ENCODE peak calls at places on chromosomes 6 and 20, in four cellular contexts. S, U, Q and Z are unnamed samples.

GRCh38 chr6:39357998-39358686 is 35.6 kb upstream of the KCNK16 start:
- DNase-seq in U (no peak), S (no peak), Q (no peak), Z (no peak)

GRCh38 chr6:106749611-106750010 is 120.2 kb downstream of the QRSL1 start:
- DNase-seq in S (no peak), U (no peak), Q (no peak), Z (no peak)

GRCh38 chr20:34222208-34222607 is 19.0 kb upstream of the ASIP start:
- DNase-seq in U (no peak), S (no peak), Q (no peak), Z (no peak)

GRCh38 chr20:63848003-63848911 is 13.0 kb upstream of the ABHD16B start:
- DNase-seq in Q (no peak), U (no peak), S (peak), Z (no peak)

GRCh38 chr6:2542101-2542857 is 208.4 kb downstream of the MYLK4 start:
- DNase-seq in S (no peak), U (no peak), Q (no peak), Z (no peak)

GRCh38 chr20:44739952-44740351 is 5.7 kb upstream of the KCNK15 start:
- DNase-seq in S (no peak), U (no peak), Q (no peak), Z (no peak)

GRCh38 chr20:44714102-44714700 is 968 bp upstream of the CCN5 start:
- DNase-seq in Q (no peak), S (no peak), U (no peak), Z (no peak)

GRCh38 chr20:11769825-11770224 is 147.9 kb upstream of the BTBD3 start:
- DNase-seq in S (no peak), U (no peak), Q (no peak), Z (no peak)

GRCh38 chr6:125854355-125854754 is 63.6 kb downstream of the NCOA7 start:
- DNase-seq in Q (no peak), U (no peak), S (no peak), Z (no peak)

GRCh38 chr6:149046822-149047246 is 270.7 kb upstream of the TAB2 start:
- DNase-seq in S (no peak), Q (no peak), U (no peak), Z (no peak)

GRCh38 chr6:37022135-37022863 is 16.8 kb downstream of the FGD2 start:
- DNase-seq in S (no peak), U (no peak), Q (no peak), Z (no peak)

GRCh38 chr6:37018152-37019064 is 13.0 kb downstream of the FGD2 start:
- DNase-seq in S (peak), Q (peak), U (peak), Z (peak)

GRCh38 chr6:37021356-37022129 is 16.1 kb downstream of the FGD2 start:
- DNase-seq in U (peak), Q (no peak), S (peak), Z (peak)

GRCh38 chr6:37019065-37019450 is 13.6 kb downstream of the FGD2 start:
- DNase-seq in U (no peak), S (no peak), Q (no peak), Z (peak)

GRCh38 chr6:37020426-37021211 is 15.2 kb downstream of the FGD2 start:
- DNase-seq in U (peak), Q (no peak), S (no peak), Z (no peak)
- TF ChIP-seq NR2C2 in U (no peak), Q (no peak), S (no peak), Z (no peak)

GRCh38 chr6:158815379-158815724 is 3.8 kb downstream of the EZR start:
- DNase-seq in Q (no peak), U (no peak), S (no peak), Z (peak)
- TF ChIP-seq NR2C2 in Q (no peak), U (no peak), S (no peak), Z (peak)

DNA sequence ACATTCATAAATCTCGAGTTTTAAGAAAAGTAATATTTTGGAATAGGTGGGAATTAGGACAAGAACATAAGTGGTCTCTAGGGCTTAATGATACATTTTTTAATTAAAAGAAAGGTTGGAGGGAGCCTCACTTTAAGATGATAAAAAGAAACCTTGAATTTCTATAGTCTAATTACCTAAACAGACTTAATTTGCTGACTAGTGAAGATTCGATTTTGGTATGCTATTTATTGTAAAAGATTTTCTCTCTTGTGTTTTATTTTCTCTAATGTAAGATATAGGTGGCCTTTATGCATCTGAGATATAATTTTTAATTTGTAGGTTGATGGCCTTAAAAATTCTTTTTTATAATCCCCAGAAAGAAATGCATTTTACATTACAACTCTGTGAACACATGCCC is 239.1 kb downstream of the COL12A1 start:
- DNase-seq in Q (no peak), U (no peak), S (no peak), Z (no peak)
- TF ChIP-seq NR2C2 in Q (no peak), U (no peak), S (no peak), Z (no peak)

DNA sequence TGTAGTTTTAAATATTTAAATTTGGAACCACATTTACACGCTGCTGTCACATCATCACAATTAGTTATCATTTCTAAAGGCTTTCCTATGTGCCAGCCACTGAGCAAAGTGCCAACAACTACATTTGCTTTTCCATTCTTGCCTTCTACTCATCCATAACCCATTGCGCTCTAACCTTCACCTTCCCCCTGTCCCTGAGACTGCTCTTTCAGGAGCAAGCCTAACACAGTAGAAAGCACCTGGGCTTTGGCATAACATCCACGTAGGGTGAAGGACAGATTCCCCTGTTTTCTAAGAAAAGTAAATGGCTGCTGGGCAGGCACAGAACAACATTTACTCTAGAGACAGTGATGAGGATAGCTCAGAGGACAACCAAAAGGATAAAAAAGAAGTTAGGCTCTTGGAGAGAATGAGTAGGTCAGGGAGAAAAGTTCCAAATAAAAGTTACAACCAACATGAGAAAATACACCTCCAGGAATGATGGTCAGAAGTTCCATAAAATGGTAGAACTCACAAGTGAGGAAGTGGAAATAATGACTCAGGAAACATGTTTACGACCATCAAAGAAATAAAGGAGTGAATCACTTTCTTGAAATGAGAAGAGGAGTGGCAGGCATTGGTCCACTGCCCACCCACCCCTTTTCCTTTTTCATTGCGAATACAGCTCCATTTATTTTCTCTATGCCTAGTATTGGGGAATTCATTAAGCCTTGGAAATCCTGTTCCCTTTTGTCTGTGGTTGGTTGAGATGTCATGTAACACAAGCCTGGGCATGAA is 77.2 kb downstream of the PFDN4 start:
- DNase-seq in Q (no peak), U (no peak), S (no peak), Z (no peak)
- TF ChIP-seq NR2C2 in Q (no peak), U (no peak), S (no peak), Z (no peak)

DNA sequence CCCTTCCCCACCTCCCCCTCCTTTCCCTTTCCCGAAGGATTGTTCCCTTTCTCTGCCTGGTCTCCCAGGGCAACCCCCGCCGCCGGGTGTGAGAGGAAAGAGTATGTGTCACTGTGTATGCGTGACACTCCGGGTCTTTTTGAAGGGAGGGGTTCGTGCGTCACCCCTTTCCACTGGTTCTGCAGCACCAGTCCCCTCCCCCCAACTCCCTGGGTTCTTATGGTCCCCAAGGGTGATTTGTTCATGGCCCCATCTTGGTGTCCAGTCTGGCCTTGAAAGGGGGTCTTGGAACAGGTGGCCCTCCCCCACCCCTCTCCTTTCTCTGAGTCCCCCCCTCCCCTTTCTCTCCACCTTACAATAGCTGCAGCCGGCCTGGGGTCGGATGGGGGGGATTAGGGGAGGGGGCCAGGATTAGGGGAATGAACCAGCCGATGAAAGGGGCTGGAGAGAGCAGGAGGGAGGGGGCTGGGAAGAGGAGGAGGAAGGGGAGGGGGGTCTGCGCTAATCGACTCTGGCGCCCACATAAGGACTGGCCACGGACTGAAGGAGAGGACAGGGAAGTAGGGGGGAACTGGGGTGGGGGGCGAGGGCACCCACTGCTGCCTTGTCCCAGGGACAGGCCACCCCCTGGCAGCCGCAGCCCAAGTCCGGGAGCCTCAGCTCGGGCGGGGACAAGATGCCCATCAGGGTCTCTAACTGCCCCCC is 1.3 kb upstream of the RING1 start:
- DNase-seq in S (no peak), Q (no peak), U (no peak), Z (no peak)
- TF ChIP-seq NR2C2 in S (no peak), Q (no peak), U (no peak), Z (no peak)

GRCh38 chr6:71139249-71139648 is 149.4 kb upstream of the OGFRL1 start:
- DNase-seq in S (no peak), Q (no peak), U (no peak), Z (no peak)

GRCh38 chr6:71138416-71138815 is 150.2 kb upstream of the OGFRL1 start:
- DNase-seq in U (no peak), S (no peak), Q (no peak), Z (no peak)

DNA sequence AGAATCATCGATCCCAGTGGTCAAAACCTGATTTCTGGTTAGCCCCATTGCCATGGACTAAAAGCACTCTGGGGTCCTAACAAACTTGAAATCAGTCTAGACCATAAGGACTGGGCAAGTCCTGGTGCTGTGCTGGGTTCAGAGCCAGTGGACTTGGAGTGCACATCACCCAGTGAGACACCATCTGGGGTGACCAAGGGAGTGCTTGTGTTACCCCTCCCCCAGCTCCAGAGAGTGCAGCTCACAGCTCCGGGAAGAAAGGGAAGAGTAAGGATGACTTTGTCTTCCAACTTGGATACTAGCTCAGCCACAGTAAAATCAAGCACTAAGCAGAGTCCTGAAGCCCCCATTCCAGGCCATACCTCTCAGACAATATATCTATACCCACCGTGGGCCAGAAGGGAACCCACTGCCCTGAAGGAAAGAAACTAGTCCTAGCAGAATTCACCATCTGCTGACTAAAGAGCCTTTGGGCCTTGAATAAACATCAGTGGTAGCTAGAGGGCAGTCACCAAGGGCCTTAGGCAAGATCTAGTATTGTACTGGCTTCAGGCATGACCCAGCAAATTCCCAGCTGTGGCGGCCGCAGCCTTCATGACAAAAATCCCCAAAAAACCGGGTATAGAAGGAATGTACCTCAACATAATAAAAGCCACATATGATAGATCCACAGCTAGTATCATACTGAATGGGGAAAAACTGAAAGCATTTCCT is 153.5 kb upstream of the OGFRL1 start:
- DNase-seq in U (no peak), S (no peak), Q (no peak), Z (peak)
- TF ChIP-seq NR2C2 in U (no peak), S (no peak), Q (no peak), Z (no peak)

DNA sequence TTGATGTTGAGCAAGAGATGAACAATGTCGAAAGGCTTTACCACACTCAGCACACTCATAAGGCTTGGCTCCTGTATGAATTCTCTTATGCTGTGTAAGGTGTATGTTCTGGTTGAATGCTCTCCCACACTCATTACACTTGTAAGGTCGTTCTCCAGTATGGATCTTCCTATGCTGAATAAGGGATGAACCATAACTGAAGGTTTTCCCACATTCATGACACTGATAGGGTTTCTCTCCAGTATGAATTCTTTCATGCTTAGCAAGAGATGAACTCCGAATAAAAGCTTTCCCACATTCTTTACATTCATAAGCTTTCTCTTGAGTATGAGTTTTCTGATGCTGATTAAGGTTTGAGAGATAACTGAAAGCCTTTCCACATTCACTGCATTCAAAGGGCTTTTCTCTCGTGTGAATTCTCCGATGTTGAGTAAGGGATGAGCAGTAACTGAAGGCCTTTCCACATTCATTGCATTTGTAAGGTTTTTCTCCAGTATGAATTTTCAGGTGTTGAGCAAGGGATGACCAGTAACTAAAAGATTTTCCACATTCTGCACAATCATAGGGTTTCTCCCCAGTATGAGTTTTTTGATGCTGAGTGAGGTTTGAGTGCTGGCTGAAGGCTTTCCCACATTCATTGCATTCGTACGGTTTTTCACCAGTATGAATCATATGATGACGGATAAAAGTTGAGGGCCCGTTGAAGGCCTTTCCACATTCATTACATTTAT is 21.1 kb downstream of the ZNF184 start:
- DNase-seq in Q (no peak), U (no peak), S (no peak), Z (no peak)
- TF ChIP-seq NR2C2 in Q (no peak), U (no peak), S (no peak), Z (no peak)

GRCh38 chr20:32480361-32481199 is 104.6 kb downstream of the NOL4L start:
- DNase-seq in Q (no peak), S (no peak), U (no peak), Z (no peak)

GRCh38 chr20:32484221-32485125 is 100.7 kb downstream of the NOL4L start:
- DNase-seq in S (no peak), Q (no peak), U (peak), Z (no peak)

GRCh38 chr20:32483351-32484220 is 101.5 kb downstream of the NOL4L start:
- DNase-seq in S (no peak), Q (no peak), U (peak), Z (peak)

GRCh38 chr20:32481311-32482103 is 103.6 kb downstream of the NOL4L start:
- DNase-seq in Q (no peak), U (no peak), S (no peak), Z (no peak)

DNA sequence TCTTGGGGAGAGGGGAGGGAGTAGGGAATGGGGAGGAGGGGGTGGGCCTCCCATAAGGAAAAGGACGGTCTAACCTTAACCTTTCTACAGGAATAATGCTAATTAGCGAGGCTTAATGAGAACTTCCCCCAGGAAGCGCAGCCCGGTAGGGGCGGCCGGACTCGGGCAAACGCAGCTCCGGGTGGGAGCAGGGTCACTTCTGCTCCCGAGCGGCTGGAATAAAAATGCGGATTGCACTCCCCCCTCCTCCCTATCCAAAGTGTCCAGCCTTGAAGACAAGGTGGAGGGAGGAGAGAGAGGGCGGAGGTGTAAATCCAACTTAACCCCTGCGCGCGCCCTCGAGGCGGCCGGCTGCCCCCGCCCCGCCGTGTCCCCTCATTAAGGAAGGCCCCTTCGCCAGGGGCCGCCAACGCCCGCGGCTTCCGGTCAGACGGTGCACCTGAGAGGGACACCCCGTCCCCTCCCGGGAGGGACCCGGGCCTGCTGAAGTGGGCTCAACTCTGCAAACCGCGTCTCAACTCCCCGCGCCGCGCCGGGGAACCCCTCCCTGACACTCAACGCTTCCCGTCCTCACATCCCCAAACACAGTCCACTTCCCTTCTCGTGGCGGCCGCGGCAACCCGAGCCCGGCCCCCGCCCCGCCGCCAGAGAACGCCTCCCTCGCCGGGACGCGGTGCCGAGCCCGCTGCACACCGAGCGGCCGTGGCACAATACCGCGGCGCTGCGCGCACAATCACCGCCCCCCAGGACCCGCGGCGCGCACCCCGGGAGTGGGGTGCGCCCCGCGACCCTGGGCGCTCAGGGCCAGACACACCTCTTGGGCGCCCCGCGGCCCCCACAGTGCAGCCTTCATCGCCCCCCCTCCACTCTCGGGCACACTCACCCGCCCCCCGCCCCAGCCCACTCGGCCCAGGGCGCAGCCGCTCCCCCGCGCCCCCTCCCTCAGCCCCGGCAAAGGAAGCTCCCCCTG is 102.6 kb downstream of the NOL4L start:
- DNase-seq in S (no peak), Q (no peak), U (peak), Z (no peak)
- TF ChIP-seq NR2C2 in S (no peak), Q (no peak), U (no peak), Z (no peak)

DNA sequence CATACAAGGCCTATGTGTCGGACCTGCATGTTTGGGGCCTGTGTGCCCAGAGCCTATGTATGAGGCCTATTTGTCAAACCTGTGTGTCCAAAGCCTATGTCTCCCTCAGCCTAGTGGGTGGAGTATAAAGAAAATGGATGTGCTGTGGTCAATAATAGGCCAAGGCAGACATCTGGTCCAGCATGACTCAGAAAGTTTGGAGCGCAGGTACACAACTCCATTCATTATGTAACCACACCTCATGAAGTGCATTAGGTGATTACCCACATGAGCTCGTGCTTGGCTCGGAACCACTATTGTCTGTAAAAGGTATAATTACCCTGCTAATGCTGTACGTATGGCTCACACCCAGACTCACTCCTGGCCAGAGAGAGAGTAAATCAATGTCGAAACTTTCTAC is 302.4 kb upstream of the POU3F2 start:
- DNase-seq in Q (no peak), U (no peak), S (no peak), Z (no peak)
- TF ChIP-seq NR2C2 in Q (no peak), U (no peak), S (no peak), Z (no peak)

GRCh38 chr6:41694815-41695536 is 40.4 kb downstream of the TFEB start:
- DNase-seq in Q (no peak), S (no peak), U (no peak), Z (no peak)
- TF ChIP-seq NR2C2 in Q (no peak), S (no peak), U (no peak), Z (no peak)